ENCODE peak calls at places on chromosomes 11 and 22, in ten cellular contexts. N is PC-3, C is astrocyte of the cerebellum, K is upper lobe of right lung, F is fibroblast of lung, T is cardiac fibroblast, H is A549, M is dorsolateral prefrontal cortex, P is foreskin fibroblast, J is mammary epithelial cell. O is an unnamed sample.

GRCh38 chr11:2932850-2933251 is 3.6 kb upstream of the PHLDA2 start:
- DNase-seq in H (no peak), M (no peak), T (peak), K (peak), P (peak), J (peak), F (peak), C (no peak), N (peak), O (no peak)

GRCh38 chr11:73184953-73185671 is 33.0 kb upstream of the P2RY2 start:
- DNase-seq in J (peak), F (peak), M (no peak), P (peak), C (peak), T (peak), H (peak), N (peak), K (peak), O (no peak)

GRCh38 chr11:78773503-78773902 is 198.8 kb upstream of the NARS2 start:
- DNase-seq in H (no peak), J (no peak), K (no peak), N (no peak), T (no peak), M (no peak), C (no peak), F (no peak), P (no peak), O (no peak)

GRCh38 chr11:102653744-102654291 is 28.7 kb upstream of the MMP20 start:
- DNase-seq in P (peak), T (peak), M (no peak), J (peak), F (peak), N (peak), H (no peak), K (no peak), C (no peak), O (no peak)

GRCh38 chr11:117458275-117459120 is 130.8 kb downstream of the CEP164 start:
- DNase-seq in F (no peak), N (no peak), T (no peak), P (no peak), C (no peak), M (peak), J (peak), H (no peak), K (no peak), O (no peak)

GRCh38 chr11:124582565-124582964 is 12.8 kb downstream of the OR8A1 start:
- DNase-seq in K (no peak), C (no peak), J (no peak), F (no peak), N (no peak), T (no peak), P (no peak), H (no peak), M (no peak), O (no peak)

GRCh38 chr11:118896921-118897591 is 13.4 kb downstream of the CXCR5 start:
- DNase-seq in C (no peak), J (no peak), H (no peak), P (no peak), M (no peak), T (no peak), F (no peak), K (no peak), N (no peak), O (no peak)

GRCh38 chr11:46490576-46491100 is 99.1 kb upstream of the CHRM4 start:
- DNase-seq in C (no peak), H (no peak), N (no peak), K (no peak), J (peak), P (no peak), M (no peak), T (peak), F (no peak), O (no peak)

GRCh38 chr22:36258750-36259619 is 6.1 kb downstream of the APOL1 start:
- DNase-seq in T (peak), N (no peak), H (no peak), P (no peak), M (no peak), J (no peak), C (no peak), K (no peak), F (peak), O (no peak)

GRCh38 chr22:26097840-26098239 is 71.4 kb upstream of the SEZ6L start:
- DNase-seq in K (no peak), H (no peak), F (no peak), J (no peak), C (no peak), P (no peak), T (no peak), N (no peak), M (no peak), O (no peak)

GRCh38 chr11:115660072-115660805 is 156.0 kb upstream of the CADM1 start:
- DNase-seq in H (no peak), J (no peak), P (no peak), C (no peak), K (no peak), M (no peak), F (peak), T (no peak), N (no peak), O (no peak)

GRCh38 chr11:126140106-126140931 is 71.1 kb downstream of the RPUSD4 start:
- DNase-seq in C (no peak), M (no peak), T (no peak), P (no peak), N (no peak), H (no peak), J (no peak), F (peak), K (no peak), O (no peak)

GRCh38 chr11:112834277-112834755 is 126.9 kb upstream of the NCAM1 start:
- DNase-seq in P (no peak), J (no peak), F (no peak), K (peak), C (no peak), H (no peak), T (no peak), N (no peak), M (peak), O (no peak)

GRCh38 chr11:126189109-126189929 is 22.1 kb downstream of the RPUSD4 start:
- DNase-seq in C (no peak), T (no peak), F (no peak), H (no peak), M (no peak), P (no peak), K (peak), N (no peak), J (no peak), O (no peak)

GRCh38 chr22:44883011-44883421 is 126.8 kb downstream of the PHF21B start:
- DNase-seq in H (no peak), K (peak), C (no peak), P (no peak), M (no peak), J (no peak), T (no peak), N (no peak), F (no peak), O (no peak)

GRCh38 chr11:129278586-129279319 is 86.6 kb upstream of the ARHGAP32 start:
- DNase-seq in C (no peak), J (peak), M (no peak), P (peak), N (peak), K (peak), H (no peak), T (no peak), F (no peak), O (no peak)

GRCh38 chr11:9651899-9652748 is 11.8 kb upstream of the SWAP70 start:
- DNase-seq in C (no peak), P (no peak), F (no peak), J (no peak), T (no peak), M (no peak), H (no peak), N (no peak), K (no peak), O (no peak)

GRCh38 chr22:19125474-19126308 is 3.5 kb upstream of the DGCR2 start:
- DNase-seq in C (no peak), H (no peak), N (no peak), J (no peak), T (no peak), P (no peak), M (no peak), F (no peak), K (no peak), O (no peak)

GRCh38 chr11:17386331-17387084 is 2.0 kb downstream of the KCNJ11 start:
- DNase-seq in P (peak), T (peak), N (peak), C (no peak), H (peak), J (no peak), F (peak), M (peak), K (no peak), O (no peak)

GRCh38 chr11:18770479-18771125 is 21.0 kb downstream of the PTPN5 start:
- DNase-seq in M (no peak), N (no peak), T (no peak), C (no peak), F (no peak), J (no peak), K (no peak), H (no peak), P (no peak), O (no peak)

GRCh38 chr11:44785856-44786606 is 59.3 kb downstream of the TSPAN18 start:
- DNase-seq in M (peak), P (no peak), F (no peak), T (no peak), C (no peak), K (no peak), H (peak), N (peak), J (no peak), O (no peak)

GRCh38 chr11:67584205-67584880 is 731 bp downstream of the GSTP1 start:
- DNase-seq in M (peak), F (peak), C (no peak), J (peak), P (peak), N (peak), K (peak), H (no peak), T (peak), O (no peak)

GRCh38 chr11:100932474-100933100 is 197.0 kb downstream of the PGR start:
- DNase-seq in T (peak), F (peak), M (no peak), J (peak), H (peak), N (peak), P (no peak), C (no peak), K (no peak), O (no peak)

GRCh38 chr11:68903288-68903630 is 373 bp downstream of the MRPL21 start:
- DNase-seq in H (no peak), T (no peak), F (peak), M (no peak), C (no peak), K (no peak), N (no peak), P (no peak), J (no peak), O (no peak)

DNA sequence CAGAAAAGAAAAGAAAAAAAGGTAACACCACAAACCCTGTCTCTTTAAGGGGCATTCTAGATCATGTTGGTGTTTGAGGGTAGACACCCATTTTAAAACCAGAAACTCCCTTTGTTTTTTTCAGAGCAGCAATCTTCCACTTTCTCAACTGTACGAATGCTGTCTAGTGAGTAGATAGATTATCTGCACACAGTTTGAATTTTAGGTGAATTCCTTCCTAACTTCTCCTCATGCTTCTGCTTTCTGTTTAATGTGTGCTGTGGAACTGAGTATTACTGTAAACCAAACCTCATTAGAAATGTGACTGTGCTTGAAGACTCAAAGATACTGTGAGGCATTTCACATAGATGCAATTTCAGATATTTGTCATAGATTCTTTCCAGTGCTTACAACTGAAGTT is 102.4 kb downstream of the PRMT3 start:
- DNase-seq in H (no peak), N (no peak), P (no peak), K (no peak), C (no peak), J (no peak), T (no peak), F (no peak), M (no peak), O (no peak)
- H3K4me3 ChIP-seq in H (no peak), N (no peak), P (no peak), K (no peak), C (no peak), J (no peak), T (no peak), F (no peak), M (no peak), O (no peak)

GRCh38 chr22:41561335-41561734 is 525 bp downstream of the CSDC2 start:
- DNase-seq in N (no peak), M (peak), C (no peak), F (no peak), T (no peak), K (no peak), P (no peak), H (no peak), J (no peak), O (no peak)
- H3K4me3 ChIP-seq in N (no peak), M (peak), C (peak), F (peak), T (no peak), K (peak), P (peak), H (peak), J (no peak), O (peak)

GRCh38 chr11:77147668-77148321 is 19.7 kb downstream of the MYO7A start:
- DNase-seq in H (no peak), P (no peak), N (no peak), C (peak), F (peak), K (no peak), T (no peak), J (no peak), M (no peak), O (no peak)
- H3K4me3 ChIP-seq in H (no peak), P (no peak), N (no peak), C (no peak), F (no peak), K (peak), T (no peak), J (no peak), M (no peak), O (no peak)

GRCh38 chr22:39994566-39995345 is at the start of gene FAM83F:
- DNase-seq in N (peak), P (no peak), F (no peak), H (no peak), C (no peak), T (no peak), K (no peak), M (no peak), J (peak), O (no peak)

GRCh38 chr22:39995346-39996252 is 845 bp downstream of the FAM83F start:
- DNase-seq in F (no peak), M (no peak), P (no peak), J (peak), C (no peak), T (no peak), K (no peak), N (no peak), H (no peak), O (no peak)

GRCh38 chr22:39996732-39997131 is 2.0 kb downstream of the FAM83F start:
- DNase-seq in M (no peak), N (no peak), H (no peak), F (no peak), P (no peak), C (no peak), T (no peak), J (peak), K (no peak), O (no peak)

GRCh38 chr22:39992088-39992826 is 2.5 kb upstream of the FAM83F start:
- DNase-seq in H (no peak), C (no peak), J (no peak), P (no peak), M (no peak), N (no peak), T (no peak), F (no peak), K (no peak), O (no peak)

GRCh38 chr22:39994046-39994565 is 648 bp upstream of the FAM83F start:
- DNase-seq in K (no peak), N (no peak), T (no peak), M (no peak), C (no peak), F (no peak), P (no peak), J (no peak), H (no peak), O (no peak)
- H3K4me3 ChIP-seq in K (no peak), N (peak), T (no peak), M (no peak), C (no peak), F (no peak), P (no peak), J (peak), H (no peak), O (no peak)

GRCh38 chr11:83193315-83194283 is at the start of gene ANKRD42:
- DNase-seq in P (peak), K (peak), H (peak), J (peak), C (peak), T (peak), F (peak), M (peak), N (peak), O (peak)
- H3K4me3 ChIP-seq in P (peak), K (peak), H (peak), J (peak), C (peak), T (peak), F (peak), M (peak), N (peak), O (peak)

GRCh38 chr11:7577226-7577882 is 63.6 kb downstream of the PPFIBP2 start:
- DNase-seq in J (no peak), F (peak), K (no peak), M (peak), H (no peak), T (no peak), P (peak), C (no peak), N (no peak), O (no peak)
- H3K4me3 ChIP-seq in J (no peak), F (peak), K (peak), M (peak), H (no peak), T (peak), P (peak), C (no peak), N (no peak), O (peak)

GRCh38 chr11:57427692-57428082 is 766 bp upstream of the SLC43A3 start:
- DNase-seq in P (no peak), T (peak), F (peak), J (no peak), N (no peak), M (peak), H (no peak), C (peak), K (no peak), O (no peak)
- H3K4me3 ChIP-seq in P (peak), T (no peak), F (no peak), J (no peak), N (no peak), M (no peak), H (no peak), C (no peak), K (no peak), O (no peak)

DNA sequence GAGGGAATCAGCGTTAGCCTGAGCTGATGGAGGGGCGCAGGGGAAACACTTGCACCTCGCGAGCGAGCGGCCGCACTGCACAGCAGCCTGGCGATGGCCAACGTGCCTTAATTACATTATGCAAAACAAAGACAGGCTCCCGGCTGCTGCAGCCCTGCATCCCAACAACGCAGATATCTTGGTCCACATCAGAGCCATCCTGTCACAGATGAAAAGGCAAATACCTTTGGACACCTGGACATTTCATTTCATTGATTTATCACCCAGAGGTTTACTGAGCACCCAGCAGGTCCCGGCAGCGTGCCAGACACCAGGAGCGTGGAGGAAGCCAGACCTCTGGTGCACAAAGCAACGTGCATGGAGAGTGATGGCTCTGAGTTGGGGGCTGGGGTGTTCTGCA is 843.0 kb downstream of the TBC1D22A start:
- DNase-seq in F (no peak), N (no peak), H (no peak), M (no peak), P (no peak), J (no peak), C (no peak), T (no peak), K (peak), O (no peak)
- H3K4me3 ChIP-seq in F (no peak), N (no peak), H (no peak), M (no peak), P (no peak), J (no peak), C (no peak), T (no peak), K (no peak), O (no peak)